ENCODE peak calls at places on chromosomes 2 and 18, in six cellular contexts. L is neuronal stem cell, B is trophoblast cell, U is H1, V is IMR-90, R is mesenchymal stem cell. S is an unnamed sample.

GRCh38 chr2:15674637-15675455 is 83.2 kb downstream of the DDX1 start:
- DNase-seq in L (no peak), B (no peak), U (no peak), V (no peak), R (peak), S (no peak)

GRCh38 chr2:62424899-62425298 is 81.1 kb downstream of the TMEM17 start:
- DNase-seq in L (no peak), B (no peak), U (no peak), V (no peak), R (no peak), S (no peak)

GRCh38 chr2:53490659-53491058 is 276.9 kb upstream of the CHAC2 start:
- DNase-seq in L (no peak), B (no peak), U (no peak), V (peak), R (peak), S (no peak)

GRCh38 chr2:5409925-5410360 is 282.2 kb upstream of the SOX11 start:
- DNase-seq in L (peak), B (no peak), U (peak), V (no peak), R (no peak), S (no peak)

GRCh38 chr2:225694664-225695063 is 295.2 kb downstream of the NYAP2 start:
- DNase-seq in L (no peak), B (no peak), U (no peak), V (no peak), R (no peak), S (no peak)

GRCh38 chr2:149094217-149095015 is 55.9 kb downstream of the LYPD6B start:
- DNase-seq in L (no peak), B (peak), U (no peak), V (no peak), R (peak), S (no peak)

GRCh38 chr18:63511285-63511684 is 30.9 kb upstream of the SERPINB12 start:
- DNase-seq in L (peak), B (peak), U (peak), V (peak), R (peak), S (peak)

GRCh38 chr18:67608909-67609308 is 92.4 kb upstream of the DSEL start:
- DNase-seq in L (no peak), B (no peak), U (no peak), V (peak), R (peak), S (no peak)

GRCh38 chr2:232365621-232366321 is 12.8 kb upstream of the ALPP start:
- DNase-seq in L (no peak), B (peak), U (no peak), V (peak), R (peak), S (peak)

GRCh38 chr2:84807063-84807485 is 73.8 kb downstream of the TRABD2A start:
- DNase-seq in L (no peak), B (peak), U (no peak), V (peak), R (peak), S (no peak)

GRCh38 chr18:56565596-56566355 is 72.6 kb downstream of the TXNL1 start:
- DNase-seq in L (no peak), B (peak), U (no peak), V (peak), R (peak), S (no peak)

GRCh38 chr2:217790195-217790594 is 212.6 kb downstream of the TNS1 start:
- DNase-seq in L (no peak), B (no peak), U (no peak), V (no peak), R (no peak), S (no peak)

GRCh38 chr2:158473719-158474392 is 17.1 kb downstream of the PKP4 start:
- DNase-seq in L (no peak), B (no peak), U (no peak), V (no peak), R (no peak), S (no peak)

GRCh38 chr18:70036168-70036567 is 88.5 kb upstream of the CD226 start:
- DNase-seq in L (no peak), B (no peak), U (no peak), V (no peak), R (no peak), S (no peak)

GRCh38 chr18:45254683-45255082 is 360.6 kb upstream of the SLC14A2 start:
- DNase-seq in L (no peak), B (no peak), U (no peak), V (no peak), R (no peak), S (no peak)

GRCh38 chr2:112880696-112881095 is 30.3 kb upstream of the IL37 start:
- DNase-seq in L (no peak), B (no peak), U (no peak), V (peak), R (peak), S (no peak)

GRCh38 chr2:166388488-166389070 is 12.8 kb upstream of the SCN9A start:
- DNase-seq in L (no peak), B (no peak), U (no peak), V (peak), R (no peak), S (no peak)

GRCh38 chr2:7961550-7961949 is 720.3 kb upstream of the ID2 start:
- DNase-seq in L (no peak), B (no peak), U (no peak), V (no peak), R (no peak), S (no peak)

GRCh38 chr2:112317303-112318158 is 42.1 kb downstream of the ZC3H6 start:
- DNase-seq in L (no peak), B (no peak), U (no peak), V (peak), R (no peak), S (no peak)

GRCh38 chr2:158686166-158686792 is 108.8 kb upstream of the DAPL1 start:
- DNase-seq in L (no peak), B (no peak), U (no peak), V (peak), R (no peak), S (no peak)

GRCh38 chr2:86068098-86069047 is 37.3 kb downstream of the POLR1A start:
- DNase-seq in L (no peak), B (no peak), U (no peak), V (peak), R (peak), S (peak)

GRCh38 chr2:158181171-158181570 is 79.5 kb downstream of the UPP2 start:
- DNase-seq in L (no peak), B (no peak), U (no peak), V (no peak), R (no peak), S (no peak)

GRCh38 chr2:96524482-96525210 is 11.9 kb upstream of the ARID5A start:
- DNase-seq in L (no peak), B (peak), U (no peak), V (no peak), R (no peak), S (no peak)

GRCh38 chr2:232085179-232085578 is 123.7 kb downstream of the DIS3L2 start:
- DNase-seq in L (no peak), B (no peak), U (no peak), V (no peak), R (no peak), S (no peak)

GRCh38 chr2:145431181-145431951 is 911.4 kb upstream of the ZEB2 start:
- DNase-seq in L (peak), B (no peak), U (no peak), V (no peak), R (no peak), S (peak)

GRCh38 chr18:10050956-10051355 is 137.1 kb downstream of the VAPA start:
- DNase-seq in L (no peak), B (no peak), U (no peak), V (peak), R (no peak), S (no peak)

GRCh38 chr2:192011196-192011595 is 164.3 kb upstream of the CAVIN2 start:
- DNase-seq in L (no peak), B (no peak), U (no peak), V (peak), R (peak), S (no peak)

GRCh38 chr2:149192425-149192824 is 138.0 kb upstream of the LYPD6 start:
- DNase-seq in L (no peak), B (no peak), U (no peak), V (no peak), R (no peak), S (no peak)

GRCh38 chr2:48482774-48483173 is 47.2 kb upstream of the STON1 start:
- DNase-seq in L (no peak), B (no peak), U (no peak), V (no peak), R (no peak), S (no peak)

GRCh38 chr2:120669121-120669952 is 66.3 kb upstream of the GLI2 start:
- DNase-seq in L (no peak), B (no peak), U (peak), V (peak), R (peak), S (peak)

GRCh38 chr2:206851511-206851910 is 86.1 kb downstream of the FASTKD2 start:
- DNase-seq in L (no peak), B (no peak), U (no peak), V (no peak), R (no peak), S (no peak)

GRCh38 chr18:70490008-70490933 is 201.4 kb downstream of the SOCS6 start:
- DNase-seq in L (peak), B (peak), U (no peak), V (peak), R (peak), S (no peak)

GRCh38 chr18:74804677-74805076 is 207.0 kb downstream of the ZNF407 start:
- DNase-seq in L (no peak), B (no peak), U (no peak), V (no peak), R (no peak), S (no peak)

GRCh38 chr2:61165946-61166345 is 4.0 kb downstream of the C2orf74 start:
- DNase-seq in L (no peak), B (no peak), U (no peak), V (peak), R (peak), S (no peak)

GRCh38 chr2:229129738-229130371 is 141.2 kb downstream of the PID1 start:
- DNase-seq in L (no peak), B (peak), U (no peak), V (no peak), R (peak), S (no peak)

GRCh38 chr2:12501469-12502147 is 215.1 kb upstream of the TRIB2 start:
- DNase-seq in L (no peak), B (no peak), U (no peak), V (peak), R (no peak), S (no peak)

DNA sequence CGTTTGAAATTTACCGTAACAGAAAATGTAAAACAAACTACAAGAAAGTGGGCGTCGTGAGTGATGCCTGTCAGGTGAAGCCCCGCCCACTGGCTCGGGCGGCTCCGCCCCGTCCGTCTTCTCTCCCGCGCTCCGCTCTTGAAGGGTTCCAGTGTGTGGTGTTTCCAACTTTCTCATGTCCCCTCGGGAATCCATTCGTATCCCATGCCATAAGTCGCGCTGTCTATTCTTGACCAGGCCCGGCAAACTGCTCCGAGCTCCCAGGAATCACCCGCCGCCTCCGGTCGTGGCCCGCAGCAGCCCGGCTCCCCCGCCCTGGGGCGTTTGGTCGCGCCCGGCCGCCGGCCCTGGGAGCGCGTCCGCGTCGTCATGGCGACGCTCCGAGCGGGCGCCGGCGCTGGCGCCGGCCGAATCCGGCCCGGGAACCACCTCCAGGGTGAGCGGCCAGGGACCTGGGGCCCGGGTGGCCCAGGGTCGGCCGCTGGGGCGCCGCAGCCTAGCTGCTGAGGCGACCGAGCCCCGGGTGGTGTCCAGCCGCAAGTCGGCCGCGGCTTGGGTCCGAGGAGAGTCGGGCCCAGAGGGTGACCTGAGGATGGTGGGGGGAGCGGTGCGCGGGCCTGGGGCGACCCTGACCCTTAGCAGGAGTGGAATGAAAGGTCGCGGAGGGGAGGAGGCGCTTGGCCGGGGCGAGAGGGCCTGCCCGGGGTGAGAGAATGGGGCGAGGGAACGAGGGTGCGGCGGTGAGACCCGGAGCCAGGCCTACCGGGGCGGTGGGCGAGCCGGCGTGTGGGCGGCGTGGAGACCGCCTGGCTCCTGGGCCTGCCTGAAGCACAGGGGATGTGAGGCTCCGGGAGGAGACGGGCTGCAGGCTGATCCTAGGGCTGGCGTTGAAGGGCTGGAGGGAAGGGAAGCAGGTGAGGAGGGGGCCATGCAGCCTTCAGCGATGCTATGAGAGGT is at the start of gene CFAP221:
- DNase-seq in L (peak), B (peak), U (peak), V (peak), R (peak), S (peak)
- H2AK5ac ChIP-seq in L (no peak), B (no peak), U (no peak), V (no peak), R (no peak), S (no peak)

DNA sequence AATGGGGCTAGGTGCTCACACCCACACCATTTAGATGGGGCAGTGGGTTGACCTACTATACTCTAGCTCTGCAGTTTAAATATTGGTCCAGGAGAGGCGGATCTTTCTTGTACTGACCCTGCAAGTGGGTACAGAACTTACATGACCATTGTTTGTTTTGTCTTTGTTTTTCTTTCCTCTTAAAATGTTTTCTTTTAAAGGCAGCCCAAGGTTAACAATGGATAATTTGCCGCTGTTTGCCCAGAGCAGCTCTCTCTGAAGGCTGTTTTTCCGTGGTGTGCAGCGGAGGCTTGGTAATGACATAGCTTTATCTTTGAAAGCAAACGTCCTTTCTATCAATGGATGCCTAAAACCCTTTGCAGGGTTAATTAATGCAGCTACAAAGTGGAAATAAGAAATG is 133.3 kb upstream of the MEX3C start:
- DNase-seq in L (no peak), B (no peak), U (no peak), V (no peak), R (no peak), S (no peak)
- H4K91ac ChIP-seq in L (no peak), B (no peak), U (no peak), V (no peak), R (no peak), S (no peak)

GRCh38 chr18:34640273-34640672 is 69.8 kb upstream of the DTNA start:
- DNase-seq in L (no peak), B (no peak), U (no peak), V (no peak), R (no peak), S (no peak)
- H2AK5ac ChIP-seq in L (no peak), B (no peak), U (no peak), V (no peak), R (no peak), S (no peak)

DNA sequence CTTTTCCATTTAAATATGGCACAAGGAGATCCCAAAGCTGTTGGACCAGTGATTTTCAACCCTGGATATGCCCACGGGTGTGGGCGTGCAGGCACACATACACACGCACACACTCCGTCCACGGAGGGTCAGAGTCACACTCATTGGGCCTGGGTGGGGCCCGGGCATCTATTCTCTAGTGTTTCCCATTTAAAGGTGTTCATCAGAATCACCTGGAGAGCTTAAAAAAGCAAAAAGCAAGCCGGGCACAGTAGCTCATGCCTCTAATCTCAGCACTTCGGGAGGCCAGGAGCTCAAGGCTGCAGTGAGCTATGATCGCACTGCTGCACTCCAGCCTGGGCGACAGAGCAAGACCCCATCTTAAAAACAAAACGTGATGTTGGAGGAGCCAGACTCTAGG is 329.0 kb downstream of the GBX2 start:
- DNase-seq in L (no peak), B (no peak), U (no peak), V (no peak), R (no peak), S (no peak)
- H4K91ac ChIP-seq in L (no peak), B (no peak), U (no peak), V (no peak), R (no peak), S (no peak)

GRCh38 chr2:44939074-44940052 is 2.1 kb upstream of the SIX3 start:
- DNase-seq in L (no peak), B (no peak), U (peak), V (no peak), R (no peak), S (peak)

GRCh38 chr2:44938287-44939073 is 3.0 kb upstream of the SIX3 start:
- DNase-seq in L (no peak), B (no peak), U (peak), V (no peak), R (no peak), S (peak)

GRCh38 chr2:44940612-44941464 is 664 bp upstream of the SIX3 start:
- DNase-seq in L (no peak), B (no peak), U (no peak), V (no peak), R (no peak), S (no peak)

GRCh38 chr2:44941551-44942234 is at the start of gene SIX3:
- DNase-seq in L (peak), B (no peak), U (no peak), V (no peak), R (no peak), S (peak)

DNA sequence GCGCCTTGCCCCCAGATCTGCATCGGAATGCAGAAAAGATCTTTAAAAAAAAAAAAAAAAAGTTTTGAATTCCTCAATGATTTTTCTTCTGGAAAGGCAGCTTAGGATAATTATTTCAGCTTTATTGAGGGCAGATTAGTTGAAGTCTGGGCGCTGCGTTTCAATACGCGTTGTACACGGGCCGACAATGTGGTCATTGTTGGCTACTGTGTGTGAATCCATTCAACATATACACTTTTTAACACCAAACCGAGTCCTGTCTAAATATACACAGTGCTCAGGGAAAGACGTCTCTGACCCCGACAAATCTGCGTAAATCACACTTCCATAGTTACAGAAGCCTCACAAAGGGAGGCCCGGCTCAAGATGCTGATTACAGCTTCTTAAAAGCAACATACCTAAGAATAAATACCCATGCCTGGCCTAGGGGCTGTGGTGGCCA is 1.4 kb upstream of the SIX3 start:
- DNase-seq in L (no peak), B (no peak), U (no peak), V (no peak), R (no peak), S (no peak)
- H2AK5ac ChIP-seq in L (peak), B (no peak), U (no peak), V (no peak), R (no peak), S (no peak)

GRCh38 chr18:54999016-54999415 is 39.8 kb upstream of the CCDC68 start:
- DNase-seq in L (no peak), B (no peak), U (no peak), V (no peak), R (no peak), S (no peak)
- H4K91ac ChIP-seq in L (no peak), B (no peak), U (no peak), V (no peak), R (no peak), S (no peak)